ENCODE peak calls at places on chromosomes 16 and 17, in four cellular contexts. One of them, this sample, is unnamed.

GRCh38 chr17:80032614-80033171 is 3.0 kb downstream of the TBC1D16 start:
- DNase-seq in NCI-H1930: no peak
- DNase-seq in foreskin fibroblast: no peak
- DNase-seq in thoracic aorta: no peak
- DNase-seq in this sample: no peak

GRCh38 chr17:35345926-35346771 is 27.3 kb downstream of the SLFN11 start:
- DNase-seq in NCI-H1930: no peak
- DNase-seq in thoracic aorta: peak
- DNase-seq in foreskin fibroblast: peak
- DNase-seq in this sample: peak

GRCh38 chr17:74444406-74444805 is 12.5 kb downstream of the GPRC5C start:
- DNase-seq in thoracic aorta: no peak
- DNase-seq in foreskin fibroblast: no peak
- DNase-seq in NCI-H1930: no peak
- DNase-seq in this sample: no peak

GRCh38 chr17:1147664-1148063 is 32.1 kb downstream of the ABR start:
- DNase-seq in NCI-H1930: no peak
- DNase-seq in thoracic aorta: no peak
- DNase-seq in foreskin fibroblast: peak
- DNase-seq in this sample: no peak

GRCh38 chr16:25060920-25061319 is 45.8 kb upstream of the ARHGAP17 start:
- DNase-seq in foreskin fibroblast: no peak
- DNase-seq in NCI-H1930: no peak
- DNase-seq in thoracic aorta: no peak
- DNase-seq in this sample: no peak

GRCh38 chr17:10198509-10199249 is at the start of gene GAS7:
- DNase-seq in thoracic aorta: no peak
- DNase-seq in foreskin fibroblast: no peak
- DNase-seq in NCI-H1930: no peak
- DNase-seq in this sample: no peak

GRCh38 chr17:48491527-48492273 is 39.1 kb downstream of the HOXB1 start:
- DNase-seq in thoracic aorta: no peak
- DNase-seq in foreskin fibroblast: no peak
- DNase-seq in NCI-H1930: no peak
- DNase-seq in this sample: no peak

GRCh38 chr16:8905168-8905762 is 23.1 kb downstream of the LITAFD start:
- DNase-seq in thoracic aorta: no peak
- DNase-seq in foreskin fibroblast: no peak
- DNase-seq in NCI-H1930: peak
- DNase-seq in this sample: no peak

GRCh38 chr17:13601317-13601775 is 383 bp downstream of the HS3ST3A1 start:
- DNase-seq in foreskin fibroblast: no peak
- DNase-seq in thoracic aorta: no peak
- DNase-seq in NCI-H1930: peak
- DNase-seq in this sample: no peak

GRCh38 chr16:31200821-31201510 is 1.6 kb downstream of the PYCARD start:
- DNase-seq in foreskin fibroblast: peak
- DNase-seq in thoracic aorta: no peak
- DNase-seq in NCI-H1930: no peak
- DNase-seq in this sample: no peak

GRCh38 chr17:2222901-2223616 is 80.5 kb downstream of the SMG6 start:
- DNase-seq in foreskin fibroblast: no peak
- DNase-seq in thoracic aorta: no peak
- DNase-seq in NCI-H1930: no peak
- DNase-seq in this sample: no peak

GRCh38 chr16:30372725-30373124 is 1.9 kb upstream of the MYL11 start:
- DNase-seq in thoracic aorta: no peak
- DNase-seq in foreskin fibroblast: no peak
- DNase-seq in NCI-H1930: no peak
- DNase-seq in this sample: no peak

GRCh38 chr17:40922239-40922638 is 15.2 kb downstream of the KRT23 start:
- DNase-seq in NCI-H1930: no peak
- DNase-seq in thoracic aorta: no peak
- DNase-seq in foreskin fibroblast: peak
- DNase-seq in this sample: no peak

GRCh38 chr17:3916013-3916696 is at the start of gene P2RX1:
- DNase-seq in NCI-H1930: no peak
- DNase-seq in thoracic aorta: no peak
- DNase-seq in foreskin fibroblast: no peak
- DNase-seq in this sample: no peak

GRCh38 chr16:87926246-87927194 is 9.8 kb downstream of the CA5A start:
- DNase-seq in foreskin fibroblast: no peak
- DNase-seq in NCI-H1930: no peak
- DNase-seq in thoracic aorta: no peak
- DNase-seq in this sample: peak

GRCh38 chr17:76492989-76493501 is 8.2 kb downstream of the RHBDF2 start:
- DNase-seq in NCI-H1930: no peak
- DNase-seq in foreskin fibroblast: peak
- DNase-seq in thoracic aorta: no peak
- DNase-seq in this sample: no peak

GRCh38 chr17:63528183-63528582 is 5.0 kb downstream of the KCNH6 start:
- DNase-seq in foreskin fibroblast: no peak
- DNase-seq in NCI-H1930: no peak
- DNase-seq in thoracic aorta: no peak
- DNase-seq in this sample: no peak

GRCh38 chr16:983044-984030 is 1.8 kb downstream of the SOX8 start:
- DNase-seq in thoracic aorta: no peak
- DNase-seq in NCI-H1930: no peak
- DNase-seq in foreskin fibroblast: no peak
- DNase-seq in this sample: no peak

GRCh38 chr16:49521706-49522325 is 148.2 kb downstream of the C16orf78 start:
- DNase-seq in thoracic aorta: no peak
- DNase-seq in NCI-H1930: no peak
- DNase-seq in foreskin fibroblast: no peak
- DNase-seq in this sample: no peak

GRCh38 chr16:54242199-54242598 is 44.4 kb downstream of the IRX3 start:
- DNase-seq in thoracic aorta: no peak
- DNase-seq in NCI-H1930: peak
- DNase-seq in foreskin fibroblast: no peak
- DNase-seq in this sample: no peak

This sample was measured in pancreas.